ENCODE peak calls at places on chromosomes 6 and 20, in ten cellular contexts. Y is activated T-cell treated with anti-CD3 and anti-CD28 coated beads, Interleukin-2, amount 50 U/mL, for 72 hours; S is stimulated activated CD4-positive, alpha-beta T cell treated with anti-CD3 and anti-CD28 coated beads, Interleukin-2, amount 100 ng/mL, for 48 hours; B is KG1; J is fibroblast of lung; K is NCI-H2081; V is activated T-helper 1 cell treated with Interleukin-2 at 50 U/mL for 16 hours; Z is NCI-H1105 treated with DMSO at 0.1 percent for 48 hours; T is WTC11; E is cardiac fibroblast. H is an unnamed sample.

GRCh38 chr6:73691512-73691911 is 4.5 kb upstream of the CD109 start:
- DNase-seq in Y (peak), S (no peak), B (no peak), J (no peak), K (no peak), V (no peak), Z (no peak), T (no peak), E (peak), H (no peak)

GRCh38 chr6:7505196-7505699 is 36.2 kb upstream of the DSP start:
- DNase-seq in Y (no peak), S (no peak), B (no peak), J (peak), K (peak), V (no peak), Z (peak), T (peak), E (peak), H (peak)

GRCh38 chr6:119347466-119348307 is 1.9 kb downstream of the MAN1A1 start:
- DNase-seq in Y (peak), S (peak), B (peak), J (no peak), K (peak), V (peak), Z (peak), T (no peak), E (no peak), H (peak)

GRCh38 chr20:26295006-26295405 is 598.4 kb upstream of the ZNF337 start:
- DNase-seq in Y (no peak), S (no peak), B (no peak), J (no peak), K (no peak), V (no peak), Z (no peak), T (no peak), E (no peak), H (no peak)

GRCh38 chr6:8085053-8085511 is 17.3 kb downstream of the EEF1E1 start:
- DNase-seq in Y (no peak), S (no peak), B (no peak), J (peak), K (no peak), V (no peak), Z (no peak), T (no peak), E (peak), H (no peak)

GRCh38 chr6:19864285-19864684 is 27.1 kb downstream of the ID4 start:
- DNase-seq in Y (no peak), S (no peak), B (no peak), J (no peak), K (peak), V (no peak), Z (peak), T (no peak), E (no peak), H (peak)

GRCh38 chr20:60352017-60352416 is 393.8 kb downstream of the CDH26 start:
- DNase-seq in Y (no peak), S (no peak), B (no peak), J (no peak), K (no peak), V (no peak), Z (no peak), T (no peak), E (no peak), H (no peak)

GRCh38 chr20:41145821-41146620 is 8.7 kb downstream of the PLCG1 start:
- DNase-seq in Y (no peak), S (no peak), B (no peak), J (no peak), K (peak), V (no peak), Z (no peak), T (no peak), E (peak), H (no peak)

GRCh38 chr20:19658137-19658536 is 99.9 kb upstream of the RIN2 start:
- DNase-seq in Y (no peak), S (no peak), B (no peak), J (no peak), K (no peak), V (no peak), Z (no peak), T (no peak), E (no peak), H (no peak)

GRCh38 chr6:165439928-165440554 is 130.6 kb upstream of the C6orf118 start:
- DNase-seq in Y (no peak), S (no peak), B (peak), J (peak), K (peak), V (no peak), Z (peak), T (no peak), E (peak), H (peak)

GRCh38 chr20:12555369-12555768 is 453.4 kb upstream of the SPTLC3 start:
- DNase-seq in Y (no peak), S (no peak), B (no peak), J (no peak), K (no peak), V (no peak), Z (no peak), T (no peak), E (no peak), H (no peak)

GRCh38 chr20:38650010-38650409 is 48.4 kb downstream of the ARHGAP40 start:
- DNase-seq in Y (no peak), S (no peak), B (no peak), J (no peak), K (no peak), V (no peak), Z (no peak), T (no peak), E (no peak), H (no peak)

GRCh38 chr6:47034919-47035318 is 7.2 kb downstream of the ADGRF1 start:
- DNase-seq in Y (no peak), S (no peak), B (no peak), J (peak), K (peak), V (no peak), Z (peak), T (no peak), E (peak), H (peak)

GRCh38 chr6:27672113-27672799 is 199.4 kb upstream of the ZNF184 start:
- DNase-seq in Y (peak), S (no peak), B (peak), J (peak), K (peak), V (no peak), Z (peak), T (peak), E (peak), H (no peak)

GRCh38 chr20:32396656-32397160 is 38.6 kb downstream of the ASXL1 start:
- DNase-seq in Y (no peak), S (no peak), B (no peak), J (peak), K (no peak), V (no peak), Z (no peak), T (no peak), E (peak), H (no peak)

GRCh38 chr20:58084566-58084965 is 143.9 kb downstream of the ANKRD60 start:
- DNase-seq in Y (no peak), S (no peak), B (no peak), J (no peak), K (no peak), V (no peak), Z (no peak), T (no peak), E (no peak), H (no peak)

GRCh38 chr6:166275714-166276166 is 32.5 kb downstream of the PRR18 start:
- DNase-seq in Y (peak), S (peak), B (peak), J (peak), K (peak), V (peak), Z (peak), T (peak), E (peak), H (peak)

GRCh38 chr6:131488780-131489179 is 84.2 kb upstream of the ARG1 start:
- DNase-seq in Y (no peak), S (no peak), B (no peak), J (no peak), K (no peak), V (no peak), Z (no peak), T (no peak), E (no peak), H (no peak)

GRCh38 chr20:38723069-38723981 is 961 bp upstream of the SLC32A1 start:
- DNase-seq in Y (peak), S (no peak), B (no peak), J (peak), K (no peak), V (no peak), Z (peak), T (peak), E (peak), H (no peak)

GRCh38 chr6:87825865-87826264 is 123.8 kb upstream of the AKIRIN2 start:
- DNase-seq in Y (no peak), S (no peak), B (no peak), J (no peak), K (no peak), V (no peak), Z (no peak), T (no peak), E (no peak), H (no peak)

GRCh38 chr20:43953919-43954617 is 39.4 kb downstream of the TOX2 start:
- DNase-seq in Y (no peak), S (no peak), B (no peak), J (no peak), K (no peak), V (no peak), Z (no peak), T (no peak), E (peak), H (no peak)

GRCh38 chr6:135880066-135880972 is 28.8 kb downstream of the PDE7B start:
- DNase-seq in Y (peak), S (peak), B (peak), J (peak), K (no peak), V (peak), Z (no peak), T (no peak), E (peak), H (no peak)

GRCh38 chr20:199996-200395 is 10.5 kb upstream of the DEFB128 start:
- DNase-seq in Y (no peak), S (no peak), B (no peak), J (no peak), K (no peak), V (no peak), Z (no peak), T (no peak), E (no peak), H (no peak)

GRCh38 chr20:64066984-64067605 is 4.1 kb downstream of the TCEA2 start:
- DNase-seq in Y (no peak), S (no peak), B (no peak), J (no peak), K (no peak), V (no peak), Z (no peak), T (no peak), E (no peak), H (no peak)

GRCh38 chr6:49939993-49940498 is 23.9 kb downstream of the DEFB114 start:
- DNase-seq in Y (no peak), S (no peak), B (no peak), J (no peak), K (no peak), V (no peak), Z (peak), T (no peak), E (no peak), H (no peak)

GRCh38 chr6:82954937-82955577 is 110.6 kb downstream of the UBE3D start:
- DNase-seq in Y (no peak), S (no peak), B (no peak), J (peak), K (no peak), V (no peak), Z (no peak), T (no peak), E (peak), H (no peak)

GRCh38 chr20:35192071-35192872 is 20.4 kb downstream of the PROCR start:
- DNase-seq in Y (no peak), S (no peak), B (no peak), J (no peak), K (no peak), V (no peak), Z (no peak), T (no peak), E (no peak), H (no peak)

GRCh38 chr6:35427851-35428321 is 24.3 kb upstream of the FANCE start:
- DNase-seq in Y (no peak), S (no peak), B (no peak), J (peak), K (no peak), V (no peak), Z (no peak), T (no peak), E (peak), H (no peak)

GRCh38 chr20:45969712-45970634 is 2.0 kb downstream of the ZNF335 start:
- DNase-seq in Y (peak), S (no peak), B (no peak), J (peak), K (peak), V (no peak), Z (peak), T (peak), E (peak), H (peak)

GRCh38 chr20:61886721-61887658 is 178.7 kb downstream of the TAF4 start:
- DNase-seq in Y (peak), S (peak), B (no peak), J (peak), K (peak), V (no peak), Z (peak), T (peak), E (peak), H (no peak)

GRCh38 chr6:32386040-32386439 is 14.3 kb upstream of the TSBP1 start:
- DNase-seq in Y (no peak), S (no peak), B (no peak), J (no peak), K (no peak), V (no peak), Z (no peak), T (no peak), E (no peak), H (no peak)